ENCODE peak calls at places on chromosomes 5 and 9, in nine cellular contexts. One of them, this sample, is unnamed.
A peak's percentile ranks its signal among the peaks of the same experiment; 100 is the strongest.

GRCh38 chr5:79858097-79858723 is 132.9 kb downstream of the MTX3 start:
- DNase-seq in germinal center: peak; percentile 48
- DNase-seq in stimulated activated CD8-positive, alpha-beta memory T cell treated with anti-CD3 and anti-CD28 coated beads, Interleukin-7, amount 100 ng/mL, for 48 hours: peak; percentile 43
- DNase-seq in activated CD8-positive, alpha-beta memory T cell treated with anti-CD3 and anti-CD28 coated beads, Interleukin-2, amount 10 ng/mL, durations not matched to agents 7 days and 5 days: peak; percentile 84
- DNase-seq in right lobe of liver: peak; percentile 62
- DNase-seq in NCI-H1105: no peak
- DNase-seq in heart left ventricle: peak; percentile 73
- DNase-seq in activated CD4-positive, alpha-beta T cell treated with anti-CD3 and anti-CD28 coated beads, Interleukin-2, amount 50 U/mL, for 1 hour: peak; percentile 79
- DNase-seq in iPS-NIHi11: peak; percentile 70
- DNase-seq in this sample: peak; percentile 86

GRCh38 chr9:61669352-61669751 is 479.5 kb downstream of the SPATA31A7 start:
- DNase-seq in heart left ventricle: no peak
- DNase-seq in iPS-NIHi11: no peak
- DNase-seq in NCI-H1105: no peak
- DNase-seq in activated CD8-positive, alpha-beta memory T cell treated with anti-CD3 and anti-CD28 coated beads, Interleukin-2, amount 10 ng/mL, durations not matched to agents 7 days and 5 days: no peak
- DNase-seq in stimulated activated CD8-positive, alpha-beta memory T cell treated with anti-CD3 and anti-CD28 coated beads, Interleukin-7, amount 100 ng/mL, for 48 hours: no peak
- DNase-seq in activated CD4-positive, alpha-beta T cell treated with anti-CD3 and anti-CD28 coated beads, Interleukin-2, amount 50 U/mL, for 1 hour: no peak
- DNase-seq in germinal center: no peak
- DNase-seq in right lobe of liver: no peak
- DNase-seq in this sample: no peak

GRCh38 chr5:53331463-53331862 is 149.0 kb upstream of the FST start:
- DNase-seq in heart left ventricle: no peak
- DNase-seq in right lobe of liver: no peak
- DNase-seq in germinal center: no peak
- DNase-seq in iPS-NIHi11: no peak
- DNase-seq in NCI-H1105: no peak
- DNase-seq in activated CD4-positive, alpha-beta T cell treated with anti-CD3 and anti-CD28 coated beads, Interleukin-2, amount 50 U/mL, for 1 hour: no peak
- DNase-seq in stimulated activated CD8-positive, alpha-beta memory T cell treated with anti-CD3 and anti-CD28 coated beads, Interleukin-7, amount 100 ng/mL, for 48 hours: no peak
- DNase-seq in activated CD8-positive, alpha-beta memory T cell treated with anti-CD3 and anti-CD28 coated beads, Interleukin-2, amount 10 ng/mL, durations not matched to agents 7 days and 5 days: no peak
- DNase-seq in this sample: no peak

GRCh38 chr5:123455095-123455494 is 31.9 kb upstream of the CEP120 start:
- DNase-seq in heart left ventricle: no peak
- DNase-seq in activated CD4-positive, alpha-beta T cell treated with anti-CD3 and anti-CD28 coated beads, Interleukin-2, amount 50 U/mL, for 1 hour: no peak
- DNase-seq in activated CD8-positive, alpha-beta memory T cell treated with anti-CD3 and anti-CD28 coated beads, Interleukin-2, amount 10 ng/mL, durations not matched to agents 7 days and 5 days: no peak
- DNase-seq in stimulated activated CD8-positive, alpha-beta memory T cell treated with anti-CD3 and anti-CD28 coated beads, Interleukin-7, amount 100 ng/mL, for 48 hours: no peak
- DNase-seq in right lobe of liver: no peak
- DNase-seq in NCI-H1105: no peak
- DNase-seq in germinal center: no peak
- DNase-seq in iPS-NIHi11: no peak
- DNase-seq in this sample: no peak

GRCh38 chr5:142779163-142779562 is 9.0 kb downstream of the ARHGAP26 start:
- DNase-seq in right lobe of liver: no peak
- DNase-seq in activated CD4-positive, alpha-beta T cell treated with anti-CD3 and anti-CD28 coated beads, Interleukin-2, amount 50 U/mL, for 1 hour: no peak
- DNase-seq in germinal center: no peak
- DNase-seq in stimulated activated CD8-positive, alpha-beta memory T cell treated with anti-CD3 and anti-CD28 coated beads, Interleukin-7, amount 100 ng/mL, for 48 hours: no peak
- DNase-seq in NCI-H1105: no peak
- DNase-seq in activated CD8-positive, alpha-beta memory T cell treated with anti-CD3 and anti-CD28 coated beads, Interleukin-2, amount 10 ng/mL, durations not matched to agents 7 days and 5 days: no peak
- DNase-seq in heart left ventricle: peak; percentile 65
- DNase-seq in iPS-NIHi11: no peak
- DNase-seq in this sample: peak; percentile 9

GRCh38 chr9:75053869-75054268 is 25.8 kb upstream of the CARNMT1 start:
- DNase-seq in heart left ventricle: no peak
- DNase-seq in activated CD8-positive, alpha-beta memory T cell treated with anti-CD3 and anti-CD28 coated beads, Interleukin-2, amount 10 ng/mL, durations not matched to agents 7 days and 5 days: no peak
- DNase-seq in right lobe of liver: no peak
- DNase-seq in stimulated activated CD8-positive, alpha-beta memory T cell treated with anti-CD3 and anti-CD28 coated beads, Interleukin-7, amount 100 ng/mL, for 48 hours: no peak
- DNase-seq in germinal center: peak; percentile 38
- DNase-seq in iPS-NIHi11: no peak
- DNase-seq in NCI-H1105: no peak
- DNase-seq in activated CD4-positive, alpha-beta T cell treated with anti-CD3 and anti-CD28 coated beads, Interleukin-2, amount 50 U/mL, for 1 hour: no peak
- DNase-seq in this sample: no peak

GRCh38 chr5:180116441-180117377 is 45.1 kb upstream of the RNF130 start:
- DNase-seq in activated CD8-positive, alpha-beta memory T cell treated with anti-CD3 and anti-CD28 coated beads, Interleukin-2, amount 10 ng/mL, durations not matched to agents 7 days and 5 days: no peak
- DNase-seq in heart left ventricle: no peak
- DNase-seq in iPS-NIHi11: peak; percentile 72
- DNase-seq in germinal center: no peak
- DNase-seq in NCI-H1105: no peak
- DNase-seq in activated CD4-positive, alpha-beta T cell treated with anti-CD3 and anti-CD28 coated beads, Interleukin-2, amount 50 U/mL, for 1 hour: no peak
- DNase-seq in stimulated activated CD8-positive, alpha-beta memory T cell treated with anti-CD3 and anti-CD28 coated beads, Interleukin-7, amount 100 ng/mL, for 48 hours: no peak
- DNase-seq in right lobe of liver: peak; percentile 52
- DNase-seq in this sample: no peak

GRCh38 chr9:126299706-126300276 is 26.8 kb upstream of the MVB12B start:
- DNase-seq in NCI-H1105: no peak
- DNase-seq in germinal center: no peak
- DNase-seq in activated CD4-positive, alpha-beta T cell treated with anti-CD3 and anti-CD28 coated beads, Interleukin-2, amount 50 U/mL, for 1 hour: no peak
- DNase-seq in stimulated activated CD8-positive, alpha-beta memory T cell treated with anti-CD3 and anti-CD28 coated beads, Interleukin-7, amount 100 ng/mL, for 48 hours: no peak
- DNase-seq in heart left ventricle: no peak
- DNase-seq in right lobe of liver: no peak
- DNase-seq in activated CD8-positive, alpha-beta memory T cell treated with anti-CD3 and anti-CD28 coated beads, Interleukin-2, amount 10 ng/mL, durations not matched to agents 7 days and 5 days: peak; percentile 14
- DNase-seq in iPS-NIHi11: no peak
- DNase-seq in this sample: no peak

GRCh38 chr5:180718810-180719453 is 20.9 kb downstream of the OR2Y1 start:
- DNase-seq in stimulated activated CD8-positive, alpha-beta memory T cell treated with anti-CD3 and anti-CD28 coated beads, Interleukin-7, amount 100 ng/mL, for 48 hours: no peak
- DNase-seq in germinal center: peak; percentile 12
- DNase-seq in iPS-NIHi11: peak; percentile 42
- DNase-seq in right lobe of liver: no peak
- DNase-seq in heart left ventricle: no peak
- DNase-seq in activated CD8-positive, alpha-beta memory T cell treated with anti-CD3 and anti-CD28 coated beads, Interleukin-2, amount 10 ng/mL, durations not matched to agents 7 days and 5 days: peak; percentile 58
- DNase-seq in activated CD4-positive, alpha-beta T cell treated with anti-CD3 and anti-CD28 coated beads, Interleukin-2, amount 50 U/mL, for 1 hour: peak; percentile 23
- DNase-seq in NCI-H1105: peak; percentile 0
- DNase-seq in this sample: peak; percentile 74

GRCh38 chr9:37908698-37909186 is 4.8 kb upstream of the SLC25A51 start:
- DNase-seq in activated CD4-positive, alpha-beta T cell treated with anti-CD3 and anti-CD28 coated beads, Interleukin-2, amount 50 U/mL, for 1 hour: no peak
- DNase-seq in stimulated activated CD8-positive, alpha-beta memory T cell treated with anti-CD3 and anti-CD28 coated beads, Interleukin-7, amount 100 ng/mL, for 48 hours: no peak
- DNase-seq in right lobe of liver: no peak
- DNase-seq in activated CD8-positive, alpha-beta memory T cell treated with anti-CD3 and anti-CD28 coated beads, Interleukin-2, amount 10 ng/mL, durations not matched to agents 7 days and 5 days: no peak
- DNase-seq in heart left ventricle: no peak
- DNase-seq in iPS-NIHi11: no peak
- DNase-seq in germinal center: no peak
- DNase-seq in NCI-H1105: no peak
- DNase-seq in this sample: no peak

GRCh38 chr9:137459147-137459600 is at the start of gene NSMF:
- DNase-seq in germinal center: peak; percentile 100
- DNase-seq in activated CD4-positive, alpha-beta T cell treated with anti-CD3 and anti-CD28 coated beads, Interleukin-2, amount 50 U/mL, for 1 hour: peak; percentile 95
- DNase-seq in iPS-NIHi11: peak; percentile 100
- DNase-seq in heart left ventricle: peak; percentile 97
- DNase-seq in right lobe of liver: peak; percentile 97
- DNase-seq in NCI-H1105: peak; percentile 84
- DNase-seq in stimulated activated CD8-positive, alpha-beta memory T cell treated with anti-CD3 and anti-CD28 coated beads, Interleukin-7, amount 100 ng/mL, for 48 hours: peak; percentile 86
- DNase-seq in activated CD8-positive, alpha-beta memory T cell treated with anti-CD3 and anti-CD28 coated beads, Interleukin-2, amount 10 ng/mL, durations not matched to agents 7 days and 5 days: peak; percentile 94
- DNase-seq in this sample: peak; percentile 97

GRCh38 chr5:177366528-177367322 is 9.0 kb downstream of the RGS14 start:
- DNase-seq in right lobe of liver: peak; percentile 96
- DNase-seq in heart left ventricle: peak; percentile 91
- DNase-seq in activated CD8-positive, alpha-beta memory T cell treated with anti-CD3 and anti-CD28 coated beads, Interleukin-2, amount 10 ng/mL, durations not matched to agents 7 days and 5 days: no peak
- DNase-seq in activated CD4-positive, alpha-beta T cell treated with anti-CD3 and anti-CD28 coated beads, Interleukin-2, amount 50 U/mL, for 1 hour: no peak
- DNase-seq in NCI-H1105: no peak
- DNase-seq in iPS-NIHi11: peak; percentile 93
- DNase-seq in stimulated activated CD8-positive, alpha-beta memory T cell treated with anti-CD3 and anti-CD28 coated beads, Interleukin-7, amount 100 ng/mL, for 48 hours: no peak
- DNase-seq in germinal center: no peak
- DNase-seq in this sample: peak; percentile 97

GRCh38 chr9:6106576-6107339 is 91.3 kb upstream of the RANBP6 start:
- DNase-seq in NCI-H1105: no peak
- DNase-seq in right lobe of liver: no peak
- DNase-seq in activated CD4-positive, alpha-beta T cell treated with anti-CD3 and anti-CD28 coated beads, Interleukin-2, amount 50 U/mL, for 1 hour: no peak
- DNase-seq in stimulated activated CD8-positive, alpha-beta memory T cell treated with anti-CD3 and anti-CD28 coated beads, Interleukin-7, amount 100 ng/mL, for 48 hours: no peak
- DNase-seq in iPS-NIHi11: peak; percentile 58
- DNase-seq in activated CD8-positive, alpha-beta memory T cell treated with anti-CD3 and anti-CD28 coated beads, Interleukin-2, amount 10 ng/mL, durations not matched to agents 7 days and 5 days: no peak
- DNase-seq in heart left ventricle: peak; percentile 35
- DNase-seq in germinal center: no peak
- DNase-seq in this sample: peak; percentile 59

GRCh38 chr9:105832311-105832710 is 138.0 kb downstream of the TMEM38B start:
- DNase-seq in NCI-H1105: no peak
- DNase-seq in activated CD8-positive, alpha-beta memory T cell treated with anti-CD3 and anti-CD28 coated beads, Interleukin-2, amount 10 ng/mL, durations not matched to agents 7 days and 5 days: no peak
- DNase-seq in activated CD4-positive, alpha-beta T cell treated with anti-CD3 and anti-CD28 coated beads, Interleukin-2, amount 50 U/mL, for 1 hour: no peak
- DNase-seq in iPS-NIHi11: no peak
- DNase-seq in right lobe of liver: no peak
- DNase-seq in germinal center: no peak
- DNase-seq in heart left ventricle: no peak
- DNase-seq in stimulated activated CD8-positive, alpha-beta memory T cell treated with anti-CD3 and anti-CD28 coated beads, Interleukin-7, amount 100 ng/mL, for 48 hours: no peak
- DNase-seq in this sample: no peak

GRCh38 chr9:113580041-113580953 is 116.8 kb downstream of the RGS3 start:
- DNase-seq in heart left ventricle: peak; percentile 89
- DNase-seq in germinal center: peak; percentile 88
- DNase-seq in iPS-NIHi11: no peak
- DNase-seq in activated CD4-positive, alpha-beta T cell treated with anti-CD3 and anti-CD28 coated beads, Interleukin-2, amount 50 U/mL, for 1 hour: peak; percentile 51
- DNase-seq in stimulated activated CD8-positive, alpha-beta memory T cell treated with anti-CD3 and anti-CD28 coated beads, Interleukin-7, amount 100 ng/mL, for 48 hours: peak; percentile 41
- DNase-seq in right lobe of liver: peak; percentile 87
- DNase-seq in activated CD8-positive, alpha-beta memory T cell treated with anti-CD3 and anti-CD28 coated beads, Interleukin-2, amount 10 ng/mL, durations not matched to agents 7 days and 5 days: peak; percentile 73
- DNase-seq in NCI-H1105: no peak
- DNase-seq in this sample: no peak

GRCh38 chr9:115883467-115884329 is 269.9 kb upstream of the PAPPA start:
- DNase-seq in NCI-H1105: peak; percentile 42
- DNase-seq in activated CD8-positive, alpha-beta memory T cell treated with anti-CD3 and anti-CD28 coated beads, Interleukin-2, amount 10 ng/mL, durations not matched to agents 7 days and 5 days: no peak
- DNase-seq in germinal center: peak; percentile 2
- DNase-seq in iPS-NIHi11: peak; percentile 79
- DNase-seq in heart left ventricle: peak; percentile 19
- DNase-seq in activated CD4-positive, alpha-beta T cell treated with anti-CD3 and anti-CD28 coated beads, Interleukin-2, amount 50 U/mL, for 1 hour: no peak
- DNase-seq in stimulated activated CD8-positive, alpha-beta memory T cell treated with anti-CD3 and anti-CD28 coated beads, Interleukin-7, amount 100 ng/mL, for 48 hours: no peak
- DNase-seq in right lobe of liver: no peak
- DNase-seq in this sample: peak; percentile 69

GRCh38 chr5:179288809-179289185 is 56.5 kb downstream of the ADAMTS2 start:
- DNase-seq in right lobe of liver: no peak
- DNase-seq in activated CD8-positive, alpha-beta memory T cell treated with anti-CD3 and anti-CD28 coated beads, Interleukin-2, amount 10 ng/mL, durations not matched to agents 7 days and 5 days: no peak
- DNase-seq in stimulated activated CD8-positive, alpha-beta memory T cell treated with anti-CD3 and anti-CD28 coated beads, Interleukin-7, amount 100 ng/mL, for 48 hours: no peak
- DNase-seq in iPS-NIHi11: no peak
- DNase-seq in NCI-H1105: no peak
- DNase-seq in heart left ventricle: no peak
- DNase-seq in germinal center: no peak
- DNase-seq in activated CD4-positive, alpha-beta T cell treated with anti-CD3 and anti-CD28 coated beads, Interleukin-2, amount 50 U/mL, for 1 hour: no peak
- DNase-seq in this sample: no peak

GRCh38 chr5:132237141-132237540 is 9.5 kb upstream of the P4HA2 start:
- DNase-seq in iPS-NIHi11: no peak
- DNase-seq in activated CD4-positive, alpha-beta T cell treated with anti-CD3 and anti-CD28 coated beads, Interleukin-2, amount 50 U/mL, for 1 hour: no peak
- DNase-seq in NCI-H1105: no peak
- DNase-seq in stimulated activated CD8-positive, alpha-beta memory T cell treated with anti-CD3 and anti-CD28 coated beads, Interleukin-7, amount 100 ng/mL, for 48 hours: no peak
- DNase-seq in germinal center: no peak
- DNase-seq in activated CD8-positive, alpha-beta memory T cell treated with anti-CD3 and anti-CD28 coated beads, Interleukin-2, amount 10 ng/mL, durations not matched to agents 7 days and 5 days: no peak
- DNase-seq in heart left ventricle: no peak
- DNase-seq in right lobe of liver: no peak
- DNase-seq in this sample: no peak

GRCh38 chr9:17462869-17463464 is 115.9 kb upstream of the SH3GL2 start:
- DNase-seq in germinal center: peak; percentile 10
- DNase-seq in right lobe of liver: no peak
- DNase-seq in iPS-NIHi11: peak; percentile 41
- DNase-seq in heart left ventricle: no peak
- DNase-seq in stimulated activated CD8-positive, alpha-beta memory T cell treated with anti-CD3 and anti-CD28 coated beads, Interleukin-7, amount 100 ng/mL, for 48 hours: no peak
- DNase-seq in NCI-H1105: peak; percentile 43
- DNase-seq in activated CD4-positive, alpha-beta T cell treated with anti-CD3 and anti-CD28 coated beads, Interleukin-2, amount 50 U/mL, for 1 hour: no peak
- DNase-seq in activated CD8-positive, alpha-beta memory T cell treated with anti-CD3 and anti-CD28 coated beads, Interleukin-2, amount 10 ng/mL, durations not matched to agents 7 days and 5 days: no peak
- DNase-seq in this sample: peak; percentile 76

GRCh38 chr9:137368431-137369110 is 54.4 kb downstream of the EXD3 start:
- DNase-seq in right lobe of liver: peak; percentile 48
- DNase-seq in NCI-H1105: no peak
- DNase-seq in iPS-NIHi11: no peak
- DNase-seq in activated CD8-positive, alpha-beta memory T cell treated with anti-CD3 and anti-CD28 coated beads, Interleukin-2, amount 10 ng/mL, durations not matched to agents 7 days and 5 days: no peak
- DNase-seq in heart left ventricle: peak; percentile 81
- DNase-seq in activated CD4-positive, alpha-beta T cell treated with anti-CD3 and anti-CD28 coated beads, Interleukin-2, amount 50 U/mL, for 1 hour: no peak
- DNase-seq in stimulated activated CD8-positive, alpha-beta memory T cell treated with anti-CD3 and anti-CD28 coated beads, Interleukin-7, amount 100 ng/mL, for 48 hours: no peak
- DNase-seq in germinal center: no peak
- DNase-seq in this sample: no peak

GRCh38 chr5:37840036-37840909 is at the start of gene GDNF:
- DNase-seq in stimulated activated CD8-positive, alpha-beta memory T cell treated with anti-CD3 and anti-CD28 coated beads, Interleukin-7, amount 100 ng/mL, for 48 hours: no peak
- DNase-seq in germinal center: no peak
- DNase-seq in iPS-NIHi11: peak; percentile 62
- DNase-seq in activated CD8-positive, alpha-beta memory T cell treated with anti-CD3 and anti-CD28 coated beads, Interleukin-2, amount 10 ng/mL, durations not matched to agents 7 days and 5 days: no peak
- DNase-seq in right lobe of liver: peak; percentile 71
- DNase-seq in activated CD4-positive, alpha-beta T cell treated with anti-CD3 and anti-CD28 coated beads, Interleukin-2, amount 50 U/mL, for 1 hour: no peak
- DNase-seq in NCI-H1105: peak; percentile 33
- DNase-seq in heart left ventricle: peak; percentile 37
- DNase-seq in this sample: peak; percentile 86

GRCh38 chr5:174777116-174777515 is 52.7 kb downstream of the MSX2 start:
- DNase-seq in right lobe of liver: no peak
- DNase-seq in iPS-NIHi11: no peak
- DNase-seq in NCI-H1105: no peak
- DNase-seq in heart left ventricle: no peak
- DNase-seq in activated CD4-positive, alpha-beta T cell treated with anti-CD3 and anti-CD28 coated beads, Interleukin-2, amount 50 U/mL, for 1 hour: no peak
- DNase-seq in activated CD8-positive, alpha-beta memory T cell treated with anti-CD3 and anti-CD28 coated beads, Interleukin-2, amount 10 ng/mL, durations not matched to agents 7 days and 5 days: no peak
- DNase-seq in germinal center: no peak
- DNase-seq in stimulated activated CD8-positive, alpha-beta memory T cell treated with anti-CD3 and anti-CD28 coated beads, Interleukin-7, amount 100 ng/mL, for 48 hours: no peak
- DNase-seq in this sample: no peak

GRCh38 chr5:179256229-179257189 is 88.8 kb downstream of the ADAMTS2 start:
- DNase-seq in germinal center: no peak
- DNase-seq in stimulated activated CD8-positive, alpha-beta memory T cell treated with anti-CD3 and anti-CD28 coated beads, Interleukin-7, amount 100 ng/mL, for 48 hours: no peak
- DNase-seq in heart left ventricle: no peak
- DNase-seq in iPS-NIHi11: no peak
- DNase-seq in right lobe of liver: peak; percentile 45
- DNase-seq in activated CD4-positive, alpha-beta T cell treated with anti-CD3 and anti-CD28 coated beads, Interleukin-2, amount 50 U/mL, for 1 hour: no peak
- DNase-seq in NCI-H1105: no peak
- DNase-seq in activated CD8-positive, alpha-beta memory T cell treated with anti-CD3 and anti-CD28 coated beads, Interleukin-2, amount 10 ng/mL, durations not matched to agents 7 days and 5 days: no peak
- DNase-seq in this sample: peak; percentile 75

GRCh38 chr5:33363537-33363936 is 77.2 kb upstream of the TARS1 start:
- DNase-seq in germinal center: no peak
- DNase-seq in NCI-H1105: no peak
- DNase-seq in activated CD4-positive, alpha-beta T cell treated with anti-CD3 and anti-CD28 coated beads, Interleukin-2, amount 50 U/mL, for 1 hour: no peak
- DNase-seq in right lobe of liver: no peak
- DNase-seq in activated CD8-positive, alpha-beta memory T cell treated with anti-CD3 and anti-CD28 coated beads, Interleukin-2, amount 10 ng/mL, durations not matched to agents 7 days and 5 days: no peak
- DNase-seq in iPS-NIHi11: no peak
- DNase-seq in heart left ventricle: no peak
- DNase-seq in stimulated activated CD8-positive, alpha-beta memory T cell treated with anti-CD3 and anti-CD28 coated beads, Interleukin-7, amount 100 ng/mL, for 48 hours: no peak
- DNase-seq in this sample: no peak

GRCh38 chr5:35012365-35012764 is 35.4 kb downstream of the AGXT2 start:
- DNase-seq in NCI-H1105: no peak
- DNase-seq in germinal center: no peak
- DNase-seq in heart left ventricle: no peak
- DNase-seq in stimulated activated CD8-positive, alpha-beta memory T cell treated with anti-CD3 and anti-CD28 coated beads, Interleukin-7, amount 100 ng/mL, for 48 hours: no peak
- DNase-seq in right lobe of liver: no peak
- DNase-seq in iPS-NIHi11: no peak
- DNase-seq in activated CD4-positive, alpha-beta T cell treated with anti-CD3 and anti-CD28 coated beads, Interleukin-2, amount 50 U/mL, for 1 hour: no peak
- DNase-seq in activated CD8-positive, alpha-beta memory T cell treated with anti-CD3 and anti-CD28 coated beads, Interleukin-2, amount 10 ng/mL, durations not matched to agents 7 days and 5 days: no peak
- DNase-seq in this sample: no peak

This sample was measured in left kidney.